ENCODE peak calls at places on chromosomes 6 and 20, in five cellular contexts. A is CD8-positive, alpha-beta T cell; G is A549; W is foreskin fibroblast; N is CD14-positive monocyte. Z is an unnamed sample.

GRCh38 chr6:125791151-125791819 is 525 bp downstream of the NCOA7 start:
- DNase-seq in A (peak), G (peak), W (no peak), N (no peak), Z (no peak)

GRCh38 chr6:131954099-131954774 is 3.1 kb upstream of the CCN2 start:
- DNase-seq in A (no peak), G (no peak), W (no peak), N (no peak), Z (no peak)

GRCh38 chr20:60921021-60921622 is 330.9 kb upstream of the CDH4 start:
- DNase-seq in A (no peak), G (peak), W (no peak), N (no peak), Z (no peak)

GRCh38 chr20:9228774-9229450 is 160.0 kb downstream of the PLCB4 start:
- DNase-seq in A (no peak), G (no peak), W (no peak), N (no peak), Z (no peak)

GRCh38 chr20:61903575-61904340 is 161.9 kb downstream of the TAF4 start:
- DNase-seq in A (no peak), G (no peak), W (no peak), N (no peak), Z (no peak)

GRCh38 chr20:58596244-58597010 is 54.7 kb upstream of the STX16 start:
- DNase-seq in A (no peak), G (no peak), W (no peak), N (no peak), Z (no peak)

GRCh38 chr6:16762547-16763477 is 1.6 kb upstream of the ATXN1 start:
- DNase-seq in A (peak), G (peak), W (peak), N (peak), Z (peak)

GRCh38 chr6:167441653-167442644 is 117.1 kb downstream of the TTLL2 start:
- DNase-seq in A (no peak), G (no peak), W (no peak), N (no peak), Z (peak)

GRCh38 chr6:155248021-155249001 is 15.5 kb upstream of the CLDN20 start:
- DNase-seq in A (no peak), G (peak), W (peak), N (no peak), Z (peak)

GRCh38 chr20:41245086-41245707 is 72.3 kb downstream of the ZHX3 start:
- DNase-seq in A (no peak), G (no peak), W (no peak), N (no peak), Z (no peak)

GRCh38 chr20:3010985-3011723 is 32.3 kb upstream of the GNRH2 start:
- DNase-seq in A (no peak), G (no peak), W (peak), N (no peak), Z (no peak)

DNA sequence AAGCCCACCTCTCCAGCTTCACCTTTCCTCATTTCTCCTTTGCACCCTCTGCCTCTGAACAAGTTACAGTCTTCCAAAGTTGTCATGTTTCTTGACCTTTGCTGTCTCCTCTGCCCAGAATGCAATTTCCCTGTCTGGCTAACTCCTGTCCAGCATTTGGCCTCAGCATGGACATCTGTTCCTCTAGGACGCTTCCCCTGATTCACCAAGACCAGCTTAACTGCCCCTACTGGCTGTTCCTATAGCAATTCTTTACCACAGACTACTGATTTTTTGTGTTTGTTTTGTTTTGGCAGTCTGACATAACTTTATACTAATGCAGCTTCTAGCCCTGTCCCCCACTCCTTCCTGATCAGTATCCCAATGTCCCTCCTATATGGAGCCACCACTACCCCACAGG is 13.4 kb downstream of the GNL1 start:
- DNase-seq in A (no peak), G (no peak), W (peak), N (no peak), Z (peak)
- TF ChIP-seq CTCF in A (no peak), G (no peak), W (peak), N (peak), Z (no peak)

DNA sequence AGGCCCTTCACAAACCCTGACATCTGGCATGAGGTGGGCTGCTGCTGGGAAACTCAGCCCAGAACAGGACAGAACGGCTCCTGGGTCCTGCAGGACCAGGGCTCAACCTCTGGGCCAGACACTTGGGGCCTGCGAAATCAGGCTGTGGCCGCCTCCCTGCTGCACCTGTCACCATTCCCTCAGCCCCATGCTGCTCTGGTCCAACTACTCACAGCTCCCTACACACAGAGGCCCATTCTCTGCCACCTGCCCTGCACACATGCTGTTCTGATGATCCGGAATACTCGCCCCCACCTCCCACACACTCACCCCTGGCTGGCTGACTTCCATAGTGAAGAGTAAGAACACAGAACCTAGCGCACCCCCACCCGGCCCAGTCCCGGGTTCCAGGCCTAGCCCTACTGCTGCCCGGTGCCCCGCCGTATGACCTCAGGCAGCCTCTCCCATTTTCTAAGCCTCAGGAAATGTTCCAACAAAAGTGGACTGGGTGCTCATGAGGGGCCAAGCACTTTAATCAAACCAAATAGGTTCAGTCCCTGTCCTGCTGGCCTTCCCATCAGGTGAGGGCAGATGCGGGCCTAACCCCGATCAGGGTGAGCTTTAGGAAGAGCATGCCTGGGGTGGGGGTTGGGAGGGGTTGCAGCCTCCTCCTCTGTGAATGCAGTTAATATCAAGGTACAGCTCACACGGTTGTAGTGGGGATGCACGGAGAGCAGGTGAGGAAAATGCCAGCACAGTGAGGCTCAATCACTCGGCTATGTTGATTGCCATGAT is 3.9 kb downstream of the PEDS1 start:
- DNase-seq in A (no peak), G (no peak), W (no peak), N (no peak), Z (no peak)
- TF ChIP-seq CTCF in A (no peak), G (no peak), W (no peak), N (no peak), Z (no peak)

DNA sequence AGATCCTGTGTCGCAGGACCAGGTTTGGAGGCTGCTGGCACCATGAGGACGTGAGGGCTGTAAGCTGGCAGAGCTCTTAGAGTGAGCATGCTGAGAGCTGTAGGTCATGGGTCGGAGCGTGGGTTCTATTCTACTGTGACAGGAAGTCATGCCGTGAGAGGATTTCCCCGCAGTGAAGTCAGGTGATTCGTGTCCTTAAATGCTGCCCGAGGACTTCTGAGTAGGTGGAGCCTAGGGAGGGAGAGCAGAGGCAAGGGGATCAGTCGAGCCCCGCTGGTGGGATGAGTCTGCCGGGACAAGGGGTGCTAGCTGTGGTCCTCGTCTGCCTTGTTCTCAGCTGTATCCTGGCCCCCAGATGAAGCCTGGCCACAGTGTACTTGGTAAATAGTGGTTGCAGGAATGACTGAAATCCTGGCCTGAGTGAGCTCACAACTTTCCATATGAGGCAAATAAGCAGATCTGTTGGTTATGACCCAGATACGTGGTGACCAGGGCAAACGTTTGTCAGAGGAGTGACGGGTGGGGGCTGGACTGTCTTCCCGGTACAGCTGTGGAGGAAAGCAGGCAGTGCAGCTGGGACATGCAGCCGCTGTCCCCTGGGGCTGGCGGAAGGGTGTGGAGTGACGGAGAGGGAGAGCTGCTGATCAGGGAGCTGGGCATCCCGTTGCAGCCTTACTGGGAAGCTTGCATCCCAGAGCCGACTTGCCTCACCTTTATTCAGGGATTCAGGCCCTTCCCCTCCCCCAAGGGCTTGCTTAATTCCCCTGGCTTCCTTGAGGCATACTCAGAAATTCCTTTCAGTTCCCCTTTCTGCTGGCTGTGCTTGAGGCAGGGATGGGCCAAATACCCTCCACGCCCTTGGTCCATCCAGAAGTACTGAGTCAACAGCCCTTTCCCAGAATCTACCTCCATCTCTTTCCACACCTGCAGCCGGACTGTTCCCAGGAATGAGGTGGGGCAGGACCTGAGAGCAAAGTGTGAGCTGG is 250.9 kb upstream of the RREB1 start:
- DNase-seq in A (no peak), G (peak), W (no peak), N (peak), Z (no peak)
- TF ChIP-seq CTCF in A (no peak), G (no peak), W (no peak), N (no peak), Z (no peak)

GRCh38 chr20:4227085-4227821 is 211.9 kb upstream of the RNF24 start:
- DNase-seq in A (no peak), G (peak), W (peak), N (no peak), Z (no peak)
- TF ChIP-seq CTCF in A (no peak), G (peak), W (peak), N (peak), Z (no peak)

DNA sequence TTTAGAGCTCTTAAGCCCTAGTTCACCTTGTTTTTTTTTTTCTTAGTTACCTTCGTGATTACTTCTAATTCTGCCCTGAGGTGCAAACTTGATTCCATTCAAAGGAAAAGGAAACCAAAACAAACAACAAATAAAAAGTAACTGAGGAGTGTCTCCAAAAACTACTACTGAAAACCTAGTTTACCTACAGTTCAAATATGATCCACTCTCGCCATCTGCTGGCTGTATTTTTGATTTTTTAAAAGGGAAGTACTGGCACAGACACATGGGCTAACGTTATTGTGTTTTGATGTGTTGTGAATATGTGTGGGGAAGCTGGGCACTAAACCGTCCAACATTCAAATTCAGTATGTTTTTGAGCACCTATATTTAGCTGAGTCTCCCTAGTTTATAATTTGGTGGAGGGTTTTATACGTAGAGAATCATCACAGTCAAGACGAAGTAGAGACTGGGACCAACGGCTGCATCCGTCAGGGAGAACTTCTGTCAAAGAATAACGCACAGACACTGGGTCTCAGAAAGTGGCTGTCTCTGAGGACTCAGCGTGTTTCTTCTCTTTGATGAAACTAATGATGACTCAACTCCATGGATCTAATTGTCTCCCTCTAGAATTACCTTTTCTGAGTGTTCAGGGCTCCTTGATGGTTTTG is 373.5 kb upstream of the BTBD3 start:
- DNase-seq in A (no peak), G (peak), W (peak), N (no peak), Z (peak)
- TF ChIP-seq CTCF in A (peak), G (peak), W (peak), N (peak), Z (peak)

DNA sequence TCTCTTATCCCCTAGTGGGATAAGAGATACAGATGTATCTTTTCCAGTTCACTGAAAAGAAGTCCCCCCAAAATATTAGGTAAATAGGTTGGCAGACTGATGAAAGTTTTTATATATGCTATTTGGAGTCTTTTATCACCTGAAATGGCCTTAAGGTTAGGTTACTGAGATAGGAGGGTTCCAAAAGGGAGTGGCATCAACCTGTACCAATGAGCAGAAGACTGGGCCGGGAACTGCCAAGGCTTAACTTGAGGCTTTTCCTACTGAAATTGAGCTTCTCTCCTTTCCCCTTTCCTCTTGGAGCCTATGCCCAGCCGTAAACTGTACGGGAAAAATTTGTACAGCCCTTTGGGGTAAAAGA is 42.0 kb downstream of the EIF2S2 start:
- DNase-seq in A (no peak), G (no peak), W (no peak), N (no peak), Z (no peak)
- TF ChIP-seq CTCF in A (peak), G (no peak), W (no peak), N (peak), Z (no peak)

Z was measured in endothelial cell.